ENCODE peak calls at places on chromosomes 1 and 21, in four cellular contexts. One of them, this sample, is unnamed.

GRCh38 chr1:52167014-52167753 is 25.3 kb downstream of the ZFYVE9 start:
- DNase-seq in tibial nerve: no peak
- DNase-seq in CD8-positive, alpha-beta T cell: no peak
- DNase-seq in upper lobe of right lung: no peak
- DNase-seq in this sample: no peak

GRCh38 chr1:1748686-1749321 is 24.6 kb upstream of the CDK11A start:
- DNase-seq in CD8-positive, alpha-beta T cell: no peak
- DNase-seq in upper lobe of right lung: no peak
- DNase-seq in tibial nerve: no peak
- DNase-seq in this sample: no peak

GRCh38 chr1:78743626-78744025 is 94.0 kb downstream of the IFI44 start:
- DNase-seq in tibial nerve: no peak
- DNase-seq in CD8-positive, alpha-beta T cell: no peak
- DNase-seq in upper lobe of right lung: no peak
- DNase-seq in this sample: no peak

GRCh38 chr1:75953461-75953860 is 21.3 kb upstream of the ASB17 start:
- DNase-seq in tibial nerve: no peak
- DNase-seq in upper lobe of right lung: no peak
- DNase-seq in CD8-positive, alpha-beta T cell: no peak
- DNase-seq in this sample: no peak

GRCh38 chr1:236495359-236496120 is 28.2 kb upstream of the LGALS8 start:
- DNase-seq in upper lobe of right lung: no peak
- DNase-seq in tibial nerve: no peak
- DNase-seq in CD8-positive, alpha-beta T cell: no peak
- DNase-seq in this sample: no peak

GRCh38 chr1:32651461-32652073 is 559 bp downstream of the RBBP4 start:
- DNase-seq in CD8-positive, alpha-beta T cell: no peak
- DNase-seq in upper lobe of right lung: no peak
- DNase-seq in tibial nerve: no peak
- DNase-seq in this sample: no peak

GRCh38 chr1:32538887-32539583 is at the start of gene ZBTB8A:
- DNase-seq in CD8-positive, alpha-beta T cell: no peak
- DNase-seq in upper lobe of right lung: peak
- DNase-seq in tibial nerve: no peak
- DNase-seq in this sample: no peak

GRCh38 chr1:197776348-197777082 is 1.2 kb upstream of the DENND1B start:
- DNase-seq in upper lobe of right lung: no peak
- DNase-seq in tibial nerve: no peak
- DNase-seq in CD8-positive, alpha-beta T cell: no peak
- DNase-seq in this sample: no peak

GRCh38 chr21:33078907-33079582 is 9.1 kb downstream of the OLIG1 start:
- DNase-seq in upper lobe of right lung: no peak
- DNase-seq in tibial nerve: no peak
- DNase-seq in CD8-positive, alpha-beta T cell: no peak
- DNase-seq in this sample: no peak

GRCh38 chr1:166136252-166136651 is 30.5 kb downstream of the FAM78B start:
- DNase-seq in tibial nerve: no peak
- DNase-seq in upper lobe of right lung: no peak
- DNase-seq in CD8-positive, alpha-beta T cell: no peak
- DNase-seq in this sample: no peak

GRCh38 chr1:233491953-233492627 is 121.8 kb upstream of the KCNK1 start:
- DNase-seq in CD8-positive, alpha-beta T cell: no peak
- DNase-seq in upper lobe of right lung: no peak
- DNase-seq in tibial nerve: no peak
- DNase-seq in this sample: no peak

GRCh38 chr1:151457911-151458882 is 1.1 kb downstream of the POGZ start:
- DNase-seq in upper lobe of right lung: peak
- DNase-seq in CD8-positive, alpha-beta T cell: peak
- DNase-seq in tibial nerve: peak
- DNase-seq in this sample: no peak

GRCh38 chr1:63602629-63603028 is 9.4 kb downstream of the PGM1 start:
- DNase-seq in upper lobe of right lung: no peak
- DNase-seq in CD8-positive, alpha-beta T cell: no peak
- DNase-seq in tibial nerve: no peak
- DNase-seq in this sample: no peak

GRCh38 chr1:211944733-211945500 is 90.4 kb downstream of the INTS7 start:
- DNase-seq in upper lobe of right lung: no peak
- DNase-seq in tibial nerve: no peak
- DNase-seq in CD8-positive, alpha-beta T cell: no peak
- DNase-seq in this sample: no peak

GRCh38 chr21:34852438-34852837 is 183.6 kb downstream of the CLIC6 start:
- DNase-seq in upper lobe of right lung: no peak
- DNase-seq in tibial nerve: no peak
- DNase-seq in CD8-positive, alpha-beta T cell: no peak
- DNase-seq in this sample: no peak

GRCh38 chr1:36096500-36097412 is 8.1 kb downstream of the ADPRS start:
- DNase-seq in upper lobe of right lung: no peak
- DNase-seq in CD8-positive, alpha-beta T cell: no peak
- DNase-seq in tibial nerve: no peak
- DNase-seq in this sample: no peak

GRCh38 chr1:27624467-27625233 is 10.3 kb downstream of the FGR start:
- DNase-seq in CD8-positive, alpha-beta T cell: no peak
- DNase-seq in tibial nerve: no peak
- DNase-seq in upper lobe of right lung: no peak
- DNase-seq in this sample: no peak

GRCh38 chr1:118815909-118816308 is 172.2 kb downstream of the TBX15 start:
- DNase-seq in tibial nerve: no peak
- DNase-seq in upper lobe of right lung: no peak
- DNase-seq in CD8-positive, alpha-beta T cell: no peak
- DNase-seq in this sample: no peak

GRCh38 chr1:188295157-188295556 is 1466.4 kb downstream of the PLA2G4A start:
- DNase-seq in CD8-positive, alpha-beta T cell: no peak
- DNase-seq in upper lobe of right lung: no peak
- DNase-seq in tibial nerve: no peak
- DNase-seq in this sample: no peak

GRCh38 chr1:224183591-224184312 is 712 bp downstream of the DEGS1 start:
- DNase-seq in upper lobe of right lung: peak
- DNase-seq in CD8-positive, alpha-beta T cell: peak
- DNase-seq in tibial nerve: no peak
- DNase-seq in this sample: no peak

GRCh38 chr1:10690484-10690883 is 106.0 kb downstream of the CASZ1 start:
- DNase-seq in tibial nerve: no peak
- DNase-seq in CD8-positive, alpha-beta T cell: no peak
- DNase-seq in upper lobe of right lung: no peak
- DNase-seq in this sample: no peak

GRCh38 chr1:38006008-38006828 is 904 bp upstream of the FHL3 start:
- DNase-seq in upper lobe of right lung: peak
- DNase-seq in CD8-positive, alpha-beta T cell: no peak
- DNase-seq in tibial nerve: no peak
- DNase-seq in this sample: no peak

GRCh38 chr1:8822383-8823294 is 5.2 kb upstream of the RERE start:
- DNase-seq in CD8-positive, alpha-beta T cell: no peak
- DNase-seq in tibial nerve: no peak
- DNase-seq in upper lobe of right lung: no peak
- DNase-seq in this sample: no peak

GRCh38 chr1:196001188-196001587 is 607.1 kb downstream of the KCNT2 start:
- DNase-seq in upper lobe of right lung: no peak
- DNase-seq in tibial nerve: no peak
- DNase-seq in CD8-positive, alpha-beta T cell: no peak
- DNase-seq in this sample: no peak

GRCh38 chr1:53075206-53075605 is 13.2 kb downstream of the PODN start:
- DNase-seq in upper lobe of right lung: peak
- DNase-seq in CD8-positive, alpha-beta T cell: no peak
- DNase-seq in tibial nerve: peak
- DNase-seq in this sample: no peak

GRCh38 chr1:197911172-197911856 is 5.9 kb upstream of the LHX9 start:
- DNase-seq in tibial nerve: no peak
- DNase-seq in CD8-positive, alpha-beta T cell: no peak
- DNase-seq in upper lobe of right lung: no peak
- DNase-seq in this sample: no peak

GRCh38 chr1:99010679-99011078 is 6.0 kb upstream of the PLPPR5 start:
- DNase-seq in tibial nerve: no peak
- DNase-seq in upper lobe of right lung: no peak
- DNase-seq in CD8-positive, alpha-beta T cell: no peak
- DNase-seq in this sample: no peak

GRCh38 chr1:44783697-44784093 is 4.3 kb downstream of the BEST4 start:
- DNase-seq in CD8-positive, alpha-beta T cell: no peak
- DNase-seq in tibial nerve: no peak
- DNase-seq in upper lobe of right lung: no peak
- DNase-seq in this sample: no peak
- H3K27ac ChIP-seq in CD8-positive, alpha-beta T cell: peak
- H3K27ac ChIP-seq in tibial nerve: peak
- H3K27ac ChIP-seq in upper lobe of right lung: peak
- H3K27ac ChIP-seq in this sample: no peak

DNA sequence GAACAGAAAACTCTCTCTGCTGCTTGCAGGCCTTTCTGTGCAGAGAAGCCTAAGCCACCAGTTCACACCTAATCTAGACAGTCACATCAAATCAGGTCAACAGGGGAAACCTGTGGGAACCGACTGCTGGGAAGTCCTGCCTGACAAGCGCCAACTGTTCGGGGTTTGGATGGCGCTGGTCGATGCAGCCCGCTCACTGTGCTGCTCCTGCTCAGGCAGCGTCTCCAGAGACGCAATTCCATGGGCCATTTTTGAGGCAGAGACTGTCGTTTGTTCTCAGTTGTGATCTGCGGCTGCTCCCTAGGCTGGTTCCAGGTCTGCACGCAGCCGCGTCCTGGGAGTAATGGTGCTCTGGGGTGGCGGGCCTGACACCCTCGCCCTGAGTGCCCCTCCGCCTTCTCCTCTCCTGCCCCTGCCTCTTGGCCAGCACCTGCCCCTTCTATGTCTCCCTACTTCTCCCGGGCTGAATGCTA is 1.4 kb downstream of the AGT start:
- DNase-seq in CD8-positive, alpha-beta T cell: no peak
- DNase-seq in upper lobe of right lung: no peak
- DNase-seq in tibial nerve: no peak
- DNase-seq in this sample: no peak
- H3K27ac ChIP-seq in CD8-positive, alpha-beta T cell: no peak
- H3K27ac ChIP-seq in upper lobe of right lung: no peak
- H3K27ac ChIP-seq in tibial nerve: no peak
- H3K27ac ChIP-seq in this sample: no peak

GRCh38 chr1:54853096-54853792 is 33.8 kb downstream of the DHCR24 start:
- DNase-seq in upper lobe of right lung: peak
- DNase-seq in tibial nerve: no peak
- DNase-seq in CD8-positive, alpha-beta T cell: no peak
- DNase-seq in this sample: no peak

GRCh38 chr1:54851928-54852524 is 35.0 kb downstream of the DHCR24 start:
- DNase-seq in upper lobe of right lung: no peak
- DNase-seq in tibial nerve: no peak
- DNase-seq in CD8-positive, alpha-beta T cell: no peak
- DNase-seq in this sample: no peak

GRCh38 chr1:54850082-54850730 is 36.8 kb downstream of the DHCR24 start:
- DNase-seq in tibial nerve: no peak
- DNase-seq in upper lobe of right lung: peak
- DNase-seq in CD8-positive, alpha-beta T cell: no peak
- DNase-seq in this sample: no peak

GRCh38 chr1:54850737-54851136 is 36.3 kb downstream of the DHCR24 start:
- DNase-seq in upper lobe of right lung: no peak
- DNase-seq in CD8-positive, alpha-beta T cell: no peak
- DNase-seq in tibial nerve: no peak
- DNase-seq in this sample: no peak

DNA sequence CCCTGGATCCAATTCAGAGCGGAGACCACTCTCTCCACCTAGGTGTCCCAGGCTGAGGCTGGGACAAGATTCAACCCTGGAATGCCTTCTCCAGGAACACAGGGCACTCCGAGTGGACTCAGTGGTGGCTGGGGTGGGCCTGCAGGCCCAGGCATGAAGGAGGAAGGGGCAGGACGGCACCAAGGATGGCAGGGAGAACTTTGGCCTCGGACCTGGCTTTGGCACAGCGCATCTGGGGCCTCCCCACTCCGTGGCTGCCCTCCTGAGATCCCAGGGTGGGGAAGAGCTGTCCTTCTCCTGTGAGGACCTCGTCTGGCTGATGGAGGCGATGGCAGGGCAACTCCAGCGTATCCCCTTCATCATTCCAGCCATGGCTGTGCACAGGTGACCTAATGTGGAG is 35.6 kb downstream of the DHCR24 start:
- DNase-seq in tibial nerve: no peak
- DNase-seq in CD8-positive, alpha-beta T cell: no peak
- DNase-seq in upper lobe of right lung: no peak
- DNase-seq in this sample: no peak
- H3K27ac ChIP-seq in tibial nerve: peak
- H3K27ac ChIP-seq in CD8-positive, alpha-beta T cell: no peak
- H3K27ac ChIP-seq in upper lobe of right lung: no peak
- H3K27ac ChIP-seq in this sample: no peak

DNA sequence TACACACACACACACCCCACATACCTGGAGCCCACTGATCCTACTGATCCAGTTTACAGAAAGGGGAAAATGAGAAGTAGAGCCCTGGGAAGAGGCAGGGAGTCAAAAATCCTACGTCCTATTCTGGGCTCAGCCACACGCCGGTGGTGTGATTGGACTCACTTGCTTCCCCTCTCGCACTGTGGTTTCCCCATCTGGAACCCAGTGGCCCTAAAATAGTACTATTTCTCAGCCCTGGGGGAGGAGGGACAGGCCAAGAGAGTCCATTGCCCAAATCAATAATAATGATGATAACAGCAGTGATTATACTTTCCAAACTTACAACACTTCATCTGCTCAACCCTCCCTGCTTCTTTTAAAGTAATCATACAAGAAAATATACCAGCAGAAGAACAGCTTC is 2.9 kb upstream of the PIGR start:
- DNase-seq in CD8-positive, alpha-beta T cell: no peak
- DNase-seq in upper lobe of right lung: no peak
- DNase-seq in tibial nerve: no peak
- DNase-seq in this sample: no peak
- H3K27ac ChIP-seq in CD8-positive, alpha-beta T cell: no peak
- H3K27ac ChIP-seq in upper lobe of right lung: no peak
- H3K27ac ChIP-seq in tibial nerve: no peak
- H3K27ac ChIP-seq in this sample: no peak

GRCh38 chr1:64898107-64898861 is 68.1 kb downstream of the JAK1 start:
- DNase-seq in tibial nerve: peak
- DNase-seq in upper lobe of right lung: peak
- DNase-seq in CD8-positive, alpha-beta T cell: no peak
- DNase-seq in this sample: no peak

GRCh38 chr1:64900916-64901315 is 65.4 kb downstream of the JAK1 start:
- DNase-seq in CD8-positive, alpha-beta T cell: no peak
- DNase-seq in tibial nerve: no peak
- DNase-seq in upper lobe of right lung: no peak
- DNase-seq in this sample: no peak

GRCh38 chr1:64906447-64906846 is 59.9 kb downstream of the JAK1 start:
- DNase-seq in tibial nerve: no peak
- DNase-seq in CD8-positive, alpha-beta T cell: no peak
- DNase-seq in upper lobe of right lung: no peak
- DNase-seq in this sample: no peak

GRCh38 chr1:64903593-64903992 is 62.8 kb downstream of the JAK1 start:
- DNase-seq in upper lobe of right lung: no peak
- DNase-seq in CD8-positive, alpha-beta T cell: no peak
- DNase-seq in tibial nerve: no peak
- DNase-seq in this sample: no peak

DNA sequence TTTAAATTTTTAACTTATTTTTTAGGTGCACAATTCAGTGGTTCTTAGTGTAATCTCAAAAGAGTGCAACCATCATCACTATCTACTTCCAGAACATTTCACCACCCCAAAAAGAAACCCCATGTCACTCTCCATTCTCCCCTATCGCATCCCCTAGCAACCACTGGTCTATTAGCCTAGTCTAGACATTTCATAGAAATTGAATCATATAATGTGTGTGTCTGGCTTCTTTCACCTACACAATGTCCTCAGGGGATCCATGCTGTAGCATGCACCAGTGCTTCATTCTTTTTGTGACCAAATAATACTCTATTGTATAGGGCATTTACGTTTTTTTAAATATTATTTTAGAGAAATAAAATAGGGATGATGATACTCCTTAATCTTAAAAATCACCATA is 64.7 kb downstream of the JAK1 start:
- DNase-seq in tibial nerve: no peak
- DNase-seq in CD8-positive, alpha-beta T cell: no peak
- DNase-seq in upper lobe of right lung: no peak
- DNase-seq in this sample: no peak
- H3K27ac ChIP-seq in tibial nerve: no peak
- H3K27ac ChIP-seq in CD8-positive, alpha-beta T cell: no peak
- H3K27ac ChIP-seq in upper lobe of right lung: no peak
- H3K27ac ChIP-seq in this sample: no peak

This sample was measured in iPS DF 6.9.